ENCODE peak calls at places on chromosome 18, in five cellular contexts. T is hippocampal formation; A is NCI-H526; I is NCI-H1417; W is activated effector memory CD4-positive, alpha-beta T cell treated with Interleukin-2 at 50 U/mL for 16 hours. R is an unnamed sample.
A peak's percentile ranks its signal among the peaks of the same experiment; 100 is the strongest.

GRCh38 chr18:58128286-58129018 is 84.4 kb downstream of the NEDD4L start:
- DNase-seq in T (no peak), A (no peak), W (no peak), I (no peak), R (no peak)

GRCh38 chr18:79796016-79796415 is 1.7 kb upstream of the KCNG2 start:
- DNase-seq in I (no peak), T (no peak), A (no peak), W (no peak), R (no peak)

GRCh38 chr18:77234504-77235365 is 14.9 kb upstream of the GALR1 start:
- DNase-seq in I (no peak), W (no peak), T (no peak), A (no peak), R (no peak)

GRCh38 chr18:5073026-5073944 is 123.8 kb downstream of the AKAIN1 start:
- DNase-seq in W (no peak), T (peak; percentile 49), A (peak; percentile 61), I (peak; percentile 3), R (no peak)

GRCh38 chr18:6521804-6522418 is 107.2 kb upstream of the L3MBTL4 start:
- DNase-seq in A (peak; percentile 71), W (no peak), I (no peak), T (no peak), R (no peak)

GRCh38 chr18:74665346-74665745 is 67.7 kb downstream of the ZNF407 start:
- DNase-seq in I (no peak), A (no peak), T (no peak), W (no peak), R (no peak)

GRCh38 chr18:35458677-35459441 is 38.9 kb downstream of the INO80C start:
- DNase-seq in A (no peak), I (no peak), W (no peak), T (no peak), R (no peak)

GRCh38 chr18:9612215-9612830 is 2.0 kb downstream of the PPP4R1 start:
- DNase-seq in I (peak; percentile 32), T (peak; percentile 71), A (peak; percentile 66), W (peak; percentile 1), R (no peak)

GRCh38 chr18:73101977-73102376 is 234.2 kb upstream of the NETO1 start:
- DNase-seq in I (no peak), W (no peak), T (no peak), A (no peak), R (no peak)

GRCh38 chr18:57008001-57008686 is 138.7 kb upstream of the BOD1L2 start:
- DNase-seq in T (no peak), I (no peak), A (no peak), W (no peak), R (no peak)

GRCh38 chr18:5582054-5582453 is 38.3 kb upstream of the EPB41L3 start:
- DNase-seq in A (no peak), T (no peak), I (no peak), W (no peak), R (no peak)

GRCh38 chr18:37396981-37397720 is 168.4 kb downstream of the CELF4 start:
- DNase-seq in T (no peak), A (no peak), W (no peak), I (no peak), R (no peak)

GRCh38 chr18:39366086-39366485 is 1800.5 kb upstream of the CELF4 start:
- DNase-seq in T (no peak), W (no peak), I (no peak), A (no peak), R (no peak)

GRCh38 chr18:9732031-9732430 is 23.9 kb downstream of the RAB31 start:
- DNase-seq in I (no peak), W (no peak), T (no peak), A (no peak), R (no peak)

GRCh38 chr18:46677609-46678470 is 20.8 kb upstream of the LOXHD1 start:
- DNase-seq in A (no peak), W (no peak), I (no peak), T (no peak), R (no peak)

GRCh38 chr18:7514796-7515440 is 52.2 kb upstream of the PTPRM start:
- DNase-seq in A (no peak), W (no peak), I (no peak), T (no peak), R (no peak)

GRCh38 chr18:28163201-28163778 is 13.6 kb downstream of the CDH2 start:
- DNase-seq in W (no peak), I (no peak), A (no peak), T (no peak), R (no peak)

GRCh38 chr18:73079920-73080319 is 212.1 kb upstream of the NETO1 start:
- DNase-seq in W (no peak), I (no peak), A (no peak), T (no peak), R (no peak)

GRCh38 chr18:63997041-63997440 is 27.2 kb downstream of the SERPINB8 start:
- DNase-seq in T (no peak), W (no peak), A (no peak), I (no peak), R (no peak)

GRCh38 chr18:57202881-57203280 is 56.0 kb downstream of the BOD1L2 start:
- DNase-seq in W (no peak), I (no peak), A (no peak), T (no peak), R (no peak)

GRCh38 chr18:47777626-47778025 is 152.8 kb downstream of the SMAD2 start:
- DNase-seq in A (peak; percentile 64), T (no peak), I (no peak), W (no peak), R (no peak)

GRCh38 chr18:62688743-62689317 is 26.5 kb upstream of the PHLPP1 start:
- DNase-seq in I (no peak), T (no peak), W (no peak), A (no peak), R (no peak)

GRCh38 chr18:49976810-49977209 is 163.5 kb upstream of the ACAA2 start:
- DNase-seq in A (no peak), W (no peak), I (no peak), T (peak; percentile 15), R (peak; percentile 25)

GRCh38 chr18:47254341-47254939 is 3.0 kb upstream of the SKOR2 start:
- DNase-seq in W (no peak), T (no peak), I (no peak), A (peak; percentile 9), R (peak; percentile 29)